ENCODE peak calls at places on chromosome 3, in four cellular contexts. One of them, this sample, is unnamed.

GRCh38 chr3:72938471-72939265 is 50.8 kb downstream of the GXYLT2 start:
- DNase-seq in natural killer cell: no peak
- DNase-seq in choroid plexus epithelial cell: peak
- DNase-seq in cardiac fibroblast: peak
- DNase-seq in this sample: no peak

GRCh38 chr3:191369081-191370010 is 39.0 kb upstream of the UTS2B start:
- DNase-seq in natural killer cell: no peak
- DNase-seq in cardiac fibroblast: peak
- DNase-seq in choroid plexus epithelial cell: peak
- DNase-seq in this sample: no peak

GRCh38 chr3:46301122-46301835 is 52.6 kb upstream of the CCR2 start:
- DNase-seq in choroid plexus epithelial cell: no peak
- DNase-seq in cardiac fibroblast: no peak
- DNase-seq in natural killer cell: no peak
- DNase-seq in this sample: no peak

GRCh38 chr3:105513886-105514285 is 147.2 kb downstream of the ALCAM start:
- DNase-seq in choroid plexus epithelial cell: no peak
- DNase-seq in cardiac fibroblast: no peak
- DNase-seq in natural killer cell: no peak
- DNase-seq in this sample: no peak

GRCh38 chr3:165640970-165641369 is 196.3 kb downstream of the BCHE start:
- DNase-seq in choroid plexus epithelial cell: no peak
- DNase-seq in cardiac fibroblast: no peak
- DNase-seq in natural killer cell: no peak
- DNase-seq in this sample: no peak

GRCh38 chr3:21942328-21942727 is 191.3 kb upstream of the ZNF385D start:
- DNase-seq in choroid plexus epithelial cell: peak
- DNase-seq in natural killer cell: no peak
- DNase-seq in cardiac fibroblast: peak
- DNase-seq in this sample: no peak

GRCh38 chr3:194235160-194235559 is 99.2 kb downstream of the HES1 start:
- DNase-seq in choroid plexus epithelial cell: no peak
- DNase-seq in natural killer cell: no peak
- DNase-seq in cardiac fibroblast: peak
- DNase-seq in this sample: no peak

GRCh38 chr3:53255360-53255774 is 455 bp downstream of the TKT start:
- DNase-seq in natural killer cell: peak
- DNase-seq in choroid plexus epithelial cell: peak
- DNase-seq in cardiac fibroblast: no peak
- DNase-seq in this sample: no peak

GRCh38 chr3:81790117-81790516 is 28.7 kb upstream of the GBE1 start:
- DNase-seq in choroid plexus epithelial cell: no peak
- DNase-seq in natural killer cell: no peak
- DNase-seq in cardiac fibroblast: no peak
- DNase-seq in this sample: no peak

GRCh38 chr3:128402998-128403397 is 63.7 kb downstream of the DNAJB8 start:
- DNase-seq in natural killer cell: no peak
- DNase-seq in cardiac fibroblast: no peak
- DNase-seq in choroid plexus epithelial cell: no peak
- DNase-seq in this sample: no peak

GRCh38 chr3:48851407-48851806 is 3.7 kb upstream of the PRKAR2A start:
- DNase-seq in natural killer cell: no peak
- DNase-seq in choroid plexus epithelial cell: peak
- DNase-seq in cardiac fibroblast: peak
- DNase-seq in this sample: peak

GRCh38 chr3:52036829-52037228 is 19.5 kb downstream of the DUSP7 start:
- DNase-seq in cardiac fibroblast: no peak
- DNase-seq in natural killer cell: no peak
- DNase-seq in choroid plexus epithelial cell: no peak
- DNase-seq in this sample: no peak

GRCh38 chr3:41507336-41508062 is 308.2 kb downstream of the CTNNB1 start:
- DNase-seq in natural killer cell: no peak
- DNase-seq in choroid plexus epithelial cell: no peak
- DNase-seq in cardiac fibroblast: no peak
- DNase-seq in this sample: no peak

GRCh38 chr3:98371186-98371585 is 17.5 kb downstream of the OR5K4 start:
- DNase-seq in cardiac fibroblast: no peak
- DNase-seq in choroid plexus epithelial cell: no peak
- DNase-seq in natural killer cell: no peak
- DNase-seq in this sample: no peak

GRCh38 chr3:101133638-101134037 is 140.4 kb upstream of the ABI3BP start:
- DNase-seq in choroid plexus epithelial cell: no peak
- DNase-seq in cardiac fibroblast: no peak
- DNase-seq in natural killer cell: no peak
- DNase-seq in this sample: no peak

GRCh38 chr3:62365311-62366092 is 7.8 kb downstream of the FEZF2 start:
- DNase-seq in choroid plexus epithelial cell: no peak
- DNase-seq in natural killer cell: no peak
- DNase-seq in cardiac fibroblast: no peak
- DNase-seq in this sample: no peak

GRCh38 chr3:121769246-121769645 is 19.7 kb upstream of the GOLGB1 start:
- DNase-seq in choroid plexus epithelial cell: no peak
- DNase-seq in natural killer cell: no peak
- DNase-seq in cardiac fibroblast: no peak
- DNase-seq in this sample: no peak

GRCh38 chr3:190031887-190032752 is 88.6 kb downstream of the P3H2 start:
- DNase-seq in choroid plexus epithelial cell: no peak
- DNase-seq in cardiac fibroblast: no peak
- DNase-seq in natural killer cell: no peak
- DNase-seq in this sample: no peak

GRCh38 chr3:187734841-187735240 is 10.4 kb downstream of the BCL6 start:
- DNase-seq in cardiac fibroblast: no peak
- DNase-seq in choroid plexus epithelial cell: peak
- DNase-seq in natural killer cell: no peak
- DNase-seq in this sample: no peak

GRCh38 chr3:104909188-104909587 is 457.5 kb upstream of the ALCAM start:
- DNase-seq in cardiac fibroblast: peak
- DNase-seq in choroid plexus epithelial cell: peak
- DNase-seq in natural killer cell: no peak
- DNase-seq in this sample: no peak

GRCh38 chr3:111159391-111159790 is 87.8 kb downstream of the NECTIN3 start:
- DNase-seq in choroid plexus epithelial cell: peak
- DNase-seq in cardiac fibroblast: peak
- DNase-seq in natural killer cell: no peak
- DNase-seq in this sample: no peak

GRCh38 chr3:10395671-10396070 is 74.8 kb upstream of the SEC13 start:
- DNase-seq in natural killer cell: no peak
- DNase-seq in cardiac fibroblast: no peak
- DNase-seq in choroid plexus epithelial cell: no peak
- DNase-seq in this sample: peak

GRCh38 chr3:72481542-72481941 is 366.7 kb downstream of the SHQ1 start:
- DNase-seq in choroid plexus epithelial cell: no peak
- DNase-seq in natural killer cell: no peak
- DNase-seq in cardiac fibroblast: no peak
- DNase-seq in this sample: no peak

GRCh38 chr3:65721386-65721785 is 317.3 kb downstream of the MAGI1 start:
- DNase-seq in natural killer cell: no peak
- DNase-seq in cardiac fibroblast: no peak
- DNase-seq in choroid plexus epithelial cell: no peak
- DNase-seq in this sample: no peak

GRCh38 chr3:16332904-16333426 is 68.0 kb downstream of the OXNAD1 start:
- DNase-seq in cardiac fibroblast: peak
- DNase-seq in choroid plexus epithelial cell: peak
- DNase-seq in natural killer cell: no peak
- DNase-seq in this sample: no peak

GRCh38 chr3:118942195-118942594 is 92.5 kb downstream of the IGSF11 start:
- DNase-seq in cardiac fibroblast: no peak
- DNase-seq in choroid plexus epithelial cell: no peak
- DNase-seq in natural killer cell: no peak
- DNase-seq in this sample: no peak

GRCh38 chr3:95277614-95278013 is 1214.8 kb downstream of the NSUN3 start:
- DNase-seq in choroid plexus epithelial cell: peak
- DNase-seq in cardiac fibroblast: no peak
- DNase-seq in natural killer cell: no peak
- DNase-seq in this sample: no peak

GRCh38 chr3:10522646-10523303 is 17.4 kb upstream of the ATP2B2 start:
- DNase-seq in natural killer cell: no peak
- DNase-seq in choroid plexus epithelial cell: no peak
- DNase-seq in cardiac fibroblast: no peak
- DNase-seq in this sample: peak

GRCh38 chr3:50268703-50269451 is at the start of gene SEMA3B:
- DNase-seq in cardiac fibroblast: peak
- DNase-seq in natural killer cell: no peak
- DNase-seq in choroid plexus epithelial cell: no peak
- DNase-seq in this sample: no peak

GRCh38 chr3:99909714-99910508 is 92.2 kb downstream of the CMSS1 start:
- DNase-seq in natural killer cell: no peak
- DNase-seq in choroid plexus epithelial cell: peak
- DNase-seq in cardiac fibroblast: peak
- DNase-seq in this sample: no peak

GRCh38 chr3:160754371-160754854 is 1.6 kb upstream of the PPM1L start:
- DNase-seq in natural killer cell: peak
- DNase-seq in choroid plexus epithelial cell: peak
- DNase-seq in cardiac fibroblast: peak
- DNase-seq in this sample: no peak

GRCh38 chr3:17730318-17730967 is 12.0 kb downstream of the TBC1D5 start:
- DNase-seq in natural killer cell: no peak
- DNase-seq in cardiac fibroblast: peak
- DNase-seq in choroid plexus epithelial cell: peak
- DNase-seq in this sample: no peak

GRCh38 chr3:24229468-24230263 is 265.0 kb downstream of the THRB start:
- DNase-seq in choroid plexus epithelial cell: no peak
- DNase-seq in cardiac fibroblast: no peak
- DNase-seq in natural killer cell: no peak
- DNase-seq in this sample: no peak

GRCh38 chr3:78871048-78871447 is 896.8 kb downstream of the ROBO1 start:
- DNase-seq in cardiac fibroblast: no peak
- DNase-seq in choroid plexus epithelial cell: peak
- DNase-seq in natural killer cell: no peak
- DNase-seq in this sample: no peak

GRCh38 chr3:115388166-115388565 is 235.1 kb upstream of the GAP43 start:
- DNase-seq in cardiac fibroblast: peak
- DNase-seq in choroid plexus epithelial cell: peak
- DNase-seq in natural killer cell: no peak
- DNase-seq in this sample: no peak

GRCh38 chr3:107272471-107272870 is 104.8 kb upstream of the CCDC54 start:
- DNase-seq in natural killer cell: no peak
- DNase-seq in choroid plexus epithelial cell: peak
- DNase-seq in cardiac fibroblast: no peak
- DNase-seq in this sample: no peak

GRCh38 chr3:15766406-15766805 is 31.4 kb downstream of the ANKRD28 start:
- DNase-seq in natural killer cell: no peak
- DNase-seq in choroid plexus epithelial cell: no peak
- DNase-seq in cardiac fibroblast: no peak
- DNase-seq in this sample: no peak

GRCh38 chr3:143736651-143737050 is 111.6 kb downstream of the SLC9A9 start:
- DNase-seq in cardiac fibroblast: peak
- DNase-seq in choroid plexus epithelial cell: peak
- DNase-seq in natural killer cell: no peak
- DNase-seq in this sample: no peak

DNA sequence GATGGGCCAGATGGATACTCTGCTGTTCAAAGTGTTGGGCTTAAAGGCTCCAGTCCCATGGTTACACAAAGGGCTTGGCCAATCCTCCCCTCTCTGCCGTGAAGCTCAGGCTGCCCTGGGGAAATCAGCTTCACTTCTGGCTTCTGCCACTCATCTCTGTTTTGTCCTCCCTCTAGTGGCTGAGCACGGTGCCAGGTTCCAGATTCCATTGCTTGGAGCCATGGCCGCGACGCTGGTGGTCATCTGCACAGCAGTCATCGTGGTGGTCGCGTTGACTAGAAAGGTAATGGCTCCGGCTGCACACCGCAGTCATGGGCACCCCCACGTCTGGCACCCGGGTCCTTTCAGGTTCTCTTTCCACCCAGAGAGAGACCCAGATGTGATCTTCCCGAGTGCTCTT is 5.6 kb downstream of the TIGIT start:
- DNase-seq in choroid plexus epithelial cell: peak
- DNase-seq in cardiac fibroblast: peak
- DNase-seq in natural killer cell: peak
- DNase-seq in this sample: no peak
- TF ChIP-seq CTCF in choroid plexus epithelial cell: peak
- TF ChIP-seq CTCF in cardiac fibroblast: peak
- TF ChIP-seq CTCF in natural killer cell: peak
- TF ChIP-seq CTCF in this sample: peak

GRCh38 chr3:179068779-179069530 is 2.7 kb downstream of the ZMAT3 start:
- DNase-seq in natural killer cell: no peak
- DNase-seq in choroid plexus epithelial cell: peak
- DNase-seq in cardiac fibroblast: peak
- DNase-seq in this sample: no peak
- TF ChIP-seq CTCF in natural killer cell: no peak
- TF ChIP-seq CTCF in choroid plexus epithelial cell: peak
- TF ChIP-seq CTCF in cardiac fibroblast: peak
- TF ChIP-seq CTCF in this sample: peak

GRCh38 chr3:172710709-172711456 is at the start of gene NCEH1:
- DNase-seq in natural killer cell: peak
- DNase-seq in cardiac fibroblast: peak
- DNase-seq in choroid plexus epithelial cell: peak
- DNase-seq in this sample: peak
- TF ChIP-seq CTCF in natural killer cell: peak
- TF ChIP-seq CTCF in cardiac fibroblast: peak
- TF ChIP-seq CTCF in choroid plexus epithelial cell: peak
- TF ChIP-seq CTCF in this sample: peak

DNA sequence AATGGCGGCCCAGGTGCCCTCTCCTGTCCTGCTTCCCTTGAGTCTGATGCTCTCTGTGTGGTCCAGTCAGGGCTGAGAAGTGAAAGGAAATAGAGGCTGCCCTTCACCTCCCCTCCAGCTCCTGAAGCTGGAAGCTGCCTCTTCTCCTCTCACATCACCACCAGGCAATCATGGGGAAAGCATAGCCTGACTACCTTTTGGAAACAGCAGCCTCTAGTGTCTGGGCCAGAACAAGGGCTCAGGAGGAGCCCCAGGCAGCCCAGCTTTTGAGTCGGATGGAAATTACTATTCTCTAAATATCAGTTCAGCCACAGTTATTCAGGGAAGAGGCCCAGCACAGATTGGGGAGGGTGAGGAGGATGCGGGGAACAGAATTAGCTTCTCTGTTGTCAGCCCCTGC is 43.3 kb upstream of the CCDC174 start:
- DNase-seq in natural killer cell: no peak
- DNase-seq in cardiac fibroblast: no peak
- DNase-seq in choroid plexus epithelial cell: peak
- DNase-seq in this sample: no peak
- TF ChIP-seq CTCF in natural killer cell: no peak
- TF ChIP-seq CTCF in cardiac fibroblast: no peak
- TF ChIP-seq CTCF in choroid plexus epithelial cell: peak
- TF ChIP-seq CTCF in this sample: no peak

GRCh38 chr3:133464573-133464972 is 64.7 kb downstream of the BFSP2 start:
- DNase-seq in choroid plexus epithelial cell: peak
- DNase-seq in cardiac fibroblast: peak
- DNase-seq in natural killer cell: no peak
- DNase-seq in this sample: no peak
- TF ChIP-seq CTCF in choroid plexus epithelial cell: peak
- TF ChIP-seq CTCF in cardiac fibroblast: peak
- TF ChIP-seq CTCF in natural killer cell: no peak
- TF ChIP-seq CTCF in this sample: peak

This sample was measured in chondrocyte.